ENCODE peak calls at places on chromosomes 3 and 15, in seven cellular contexts. G is H9; R is left ventricle myocardium inferior; P is uterus; N is CD8-positive, alpha-beta memory T cell; V is upper lobe of right lung; C is cardiac muscle cell. Q is an unnamed sample.

GRCh38 chr3:88668180-88668579 is 439.2 kb upstream of the EPHA3 start:
- DNase-seq in G (no peak), R (no peak), P (no peak), N (no peak), V (no peak), C (no peak), Q (no peak)

GRCh38 chr15:65312400-65312916 is 8.0 kb downstream of the RNU5B-1 start:
- DNase-seq in G (no peak), R (peak; percentile 62), P (peak; percentile 40), N (no peak), V (no peak), C (peak; percentile 12), Q (no peak)

GRCh38 chr3:24086597-24087369 is 141.7 kb downstream of the NR1D2 start:
- DNase-seq in G (no peak), R (no peak), P (no peak), N (no peak), V (no peak), C (peak; percentile 65), Q (no peak)

GRCh38 chr3:102979202-102979601 is 544.4 kb downstream of the ZPLD1 start:
- DNase-seq in G (no peak), R (no peak), P (no peak), N (no peak), V (no peak), C (no peak), Q (no peak)

GRCh38 chr3:114307222-114307840 is 13.5 kb downstream of the TIGIT start:
- DNase-seq in G (no peak), R (no peak), P (no peak), N (peak; percentile 63), V (no peak), C (no peak), Q (no peak)

GRCh38 chr3:27216955-27217552 is 152.1 kb downstream of the NEK10 start:
- DNase-seq in G (no peak), R (no peak), P (no peak), N (no peak), V (no peak), C (peak; percentile 20), Q (no peak)

GRCh38 chr3:105811518-105812193 is 57.2 kb downstream of the CBLB start:
- DNase-seq in G (no peak), R (no peak), P (no peak), N (no peak), V (no peak), C (no peak), Q (no peak)

GRCh38 chr3:52110502-52110901 is 43.7 kb downstream of the POC1A start:
- DNase-seq in G (no peak), R (no peak), P (no peak), N (no peak), V (no peak), C (no peak), Q (no peak)

GRCh38 chr3:110528305-110529121 is 543.1 kb upstream of the NECTIN3 start:
- DNase-seq in G (no peak), R (no peak), P (no peak), N (no peak), V (no peak), C (peak; percentile 11), Q (no peak)

GRCh38 chr3:152043620-152044019 is 170.2 kb downstream of the SUCNR1 start:
- DNase-seq in G (no peak), R (no peak), P (no peak), N (no peak), V (no peak), C (no peak), Q (no peak)

GRCh38 chr3:15791525-15791924 is 6.3 kb downstream of the ANKRD28 start:
- DNase-seq in G (no peak), R (no peak), P (no peak), N (no peak), V (no peak), C (no peak), Q (no peak)

GRCh38 chr3:143786229-143787199 is 61.8 kb downstream of the SLC9A9 start:
- DNase-seq in G (no peak), R (peak; percentile 48), P (peak; percentile 35), N (no peak), V (no peak), C (peak; percentile 68), Q (no peak)

GRCh38 chr3:125401402-125401801 is 26.3 kb upstream of the ZNF148 start:
- DNase-seq in G (no peak), R (no peak), P (no peak), N (no peak), V (no peak), C (peak; percentile 5), Q (no peak)

GRCh38 chr3:102006812-102007485 is 157.6 kb downstream of the NFKBIZ start:
- DNase-seq in G (no peak), R (peak; percentile 23), P (peak; percentile 64), N (no peak), V (no peak), C (peak; percentile 96), Q (peak; percentile 41)

GRCh38 chr3:141528837-141529236 is 42.0 kb downstream of the RASA2 start:
- DNase-seq in G (no peak), R (no peak), P (no peak), N (no peak), V (no peak), C (no peak), Q (no peak)

GRCh38 chr15:68371851-68372250 is 60.1 kb downstream of the ITGA11 start:
- DNase-seq in G (no peak), R (no peak), P (no peak), N (no peak), V (no peak), C (no peak), Q (no peak)

GRCh38 chr15:39784638-39785037 is 2.0 kb upstream of the FSIP1 start:
- DNase-seq in G (no peak), R (no peak), P (no peak), N (no peak), V (no peak), C (no peak), Q (no peak)

GRCh38 chr15:39787479-39787878 is 4.8 kb upstream of the FSIP1 start:
- DNase-seq in G (no peak), R (no peak), P (no peak), N (no peak), V (no peak), C (no peak), Q (no peak)

GRCh38 chr15:39786444-39787056 is 3.9 kb upstream of the FSIP1 start:
- DNase-seq in G (no peak), R (no peak), P (no peak), N (no peak), V (no peak), C (peak; percentile 79), Q (no peak)

GRCh38 chr15:39785139-39785538 is 2.5 kb upstream of the FSIP1 start:
- DNase-seq in G (no peak), R (no peak), P (no peak), N (no peak), V (no peak), C (no peak), Q (no peak)

GRCh38 chr15:39785806-39786205 is 3.2 kb upstream of the FSIP1 start:
- DNase-seq in G (no peak), R (no peak), P (no peak), N (no peak), V (no peak), C (no peak), Q (no peak)
- H3K4me1 ChIP-seq in G (peaks cover 23% of the 10 kb centered on the region), R (peaks cover 40% of the 10 kb centered on the region), P (peaks cover 6% of the 10 kb centered on the region), N (peaks cover 31% of the 10 kb centered on the region), V (peaks cover 16% of the 10 kb centered on the region), C (peaks cover 8% of the 10 kb centered on the region), Q (peaks cover 23% of the 10 kb centered on the region)

DNA sequence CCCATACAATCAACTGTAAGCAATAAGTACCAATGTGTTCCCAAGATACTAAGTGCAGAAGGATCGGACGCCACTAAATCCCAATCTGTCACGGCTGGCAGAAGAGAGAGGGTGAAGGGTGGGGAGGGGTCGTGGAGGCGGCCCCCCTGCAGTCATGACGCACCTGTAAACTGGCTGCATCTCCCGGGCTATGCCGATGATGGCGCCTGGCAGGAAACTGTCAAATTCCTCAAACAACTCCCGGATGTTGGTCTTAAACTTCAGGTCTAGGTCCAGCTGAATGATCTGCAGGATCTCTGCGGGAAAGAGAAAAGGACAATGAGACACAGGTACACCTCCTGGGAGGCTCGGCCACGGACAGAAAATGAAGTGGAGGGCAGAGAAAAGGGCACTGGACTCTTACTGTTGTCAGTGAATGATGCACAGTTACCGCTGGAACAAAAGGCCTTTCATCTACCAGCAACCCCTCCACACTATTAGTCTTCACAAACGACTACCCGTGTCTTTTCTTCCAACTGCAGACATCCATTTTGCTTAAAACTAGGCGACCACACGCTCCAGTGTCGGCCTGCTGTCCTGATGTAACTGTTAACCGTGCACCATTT is 114.6 kb downstream of the XXYLT1 start:
- DNase-seq in G (no peak), R (no peak), P (no peak), N (no peak), V (no peak), C (no peak), Q (no peak)
- H3K4me1 ChIP-seq in G (peaks cover 15% of the 10 kb centered on the region), R (peaks cover 92% of the 10 kb centered on the region), P (peaks cover 14% of the 10 kb centered on the region), N (no peaks in the 10 kb centered on the region), V (peaks cover 58% of the 10 kb centered on the region), C (peaks cover 24% of the 10 kb centered on the region), Q (peaks cover 53% of the 10 kb centered on the region)

GRCh38 chr3:111695584-111696213 is 100.6 kb upstream of the ZBED2 start:
- DNase-seq in G (no peak), R (no peak), P (no peak), N (no peak), V (no peak), C (peak; percentile 58), Q (no peak)
- H3K4me1 ChIP-seq in G (no peaks in the 10 kb centered on the region), R (peaks cover 10% of the 10 kb centered on the region), P (no peaks in the 10 kb centered on the region), N (peaks cover 4% of the 10 kb centered on the region), V (no peaks in the 10 kb centered on the region), C (peaks cover 11% of the 10 kb centered on the region), Q (no peaks in the 10 kb centered on the region)

GRCh38 chr3:46113608-46114007 is 86.3 kb upstream of the XCR1 start:
- DNase-seq in G (no peak), R (no peak), P (no peak), N (no peak), V (no peak), C (no peak), Q (no peak)

GRCh38 chr3:46112984-46113383 is 85.7 kb upstream of the XCR1 start:
- DNase-seq in G (no peak), R (no peak), P (no peak), N (no peak), V (no peak), C (no peak), Q (no peak)

GRCh38 chr3:46110701-46111493 is 83.6 kb upstream of the XCR1 start:
- DNase-seq in G (no peak), R (no peak), P (no peak), N (no peak), V (no peak), C (peak; percentile 82), Q (no peak)

GRCh38 chr3:46112296-46112695 is 85.0 kb upstream of the XCR1 start:
- DNase-seq in G (no peak), R (no peak), P (no peak), N (no peak), V (no peak), C (no peak), Q (no peak)

DNA sequence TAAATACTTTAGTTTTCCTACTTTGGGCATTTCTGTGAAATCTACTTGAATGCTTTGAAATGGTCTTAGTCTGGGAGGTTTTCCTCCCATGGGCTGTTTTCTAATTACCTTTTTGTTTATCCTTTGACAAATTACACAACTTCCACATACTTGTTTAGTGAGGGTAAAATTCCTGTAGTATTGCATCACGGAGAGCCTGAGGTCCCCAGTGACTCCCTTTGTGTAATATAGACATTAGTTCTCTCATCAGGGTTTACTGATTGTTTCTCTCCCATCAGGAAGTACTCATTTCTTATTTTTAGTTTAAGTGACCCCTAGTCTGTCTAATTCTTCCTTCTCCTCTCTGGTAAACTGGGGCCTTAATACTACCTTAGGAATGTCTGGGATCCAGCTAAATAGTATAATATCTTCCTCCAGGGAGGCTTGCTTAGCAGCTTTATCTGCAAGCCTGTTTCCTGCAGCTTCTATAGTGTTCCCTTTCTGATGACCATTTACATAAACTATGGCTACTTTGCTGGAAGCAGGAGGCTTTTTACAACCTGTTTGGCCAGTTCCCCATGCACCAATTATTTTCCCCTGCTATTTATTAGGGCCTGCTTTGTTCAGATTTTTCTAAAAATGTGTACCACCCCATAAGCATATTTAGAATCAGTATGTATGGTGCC is 87.2 kb upstream of the XCR1 start:
- DNase-seq in G (no peak), R (no peak), P (peak; percentile 33), N (no peak), V (no peak), C (peak; percentile 82), Q (no peak)
- H3K4me1 ChIP-seq in G (peaks cover 3% of the 10 kb centered on the region), R (peaks cover 3% of the 10 kb centered on the region), P (no peaks in the 10 kb centered on the region), N (peaks cover 10% of the 10 kb centered on the region), V (peaks cover 16% of the 10 kb centered on the region), C (no peaks in the 10 kb centered on the region), Q (no peaks in the 10 kb centered on the region)

Q was measured in heart left ventricle.